ENCODE peak calls at places on chromosomes 4 and X, in ten cellular contexts. B is MG63, G is Daoy, K is iris pigment epithelial cell, N is nucleus accumbens, O is HCT116, E is left colon, U is Kasumi-1, J is lower lobe of right lung, Q is IMR-90. R is an unnamed sample.

GRCh38 chr4:149987330-149987751 is 90.9 kb upstream of the DCLK2 start:
- DNase-seq in B (no peak), G (no peak), K (peak; percentile 20), N (no peak), O (no peak), E (no peak), U (no peak), J (no peak), Q (no peak), R (no peak)

GRCh38 chrX:80578518-80579105 is 158.4 kb downstream of the TENT5D start:
- DNase-seq in B (no peak), G (no peak), K (peak; percentile 21), N (no peak), O (peak; percentile 10), E (no peak), U (peak; percentile 43), J (no peak), Q (peak; percentile 6), R (no peak)

GRCh38 chr4:139243448-139244365 is 36.3 kb downstream of the MGARP start:
- DNase-seq in B (peak; percentile 82), G (peak; percentile 80), K (peak; percentile 99), N (no peak), O (no peak), E (no peak), U (no peak), J (no peak), Q (peak; percentile 99), R (peak; percentile 36)

GRCh38 chrX:3697701-3698279 is 15.7 kb downstream of the PRKX start:
- DNase-seq in B (no peak), G (peak; percentile 87), K (peak; percentile 74), N (peak; percentile 10), O (no peak), E (no peak), U (no peak), J (no peak), Q (peak; percentile 42), R (peak; percentile 17)

GRCh38 chr4:184309241-184310170 is 91.8 kb upstream of the ENPP6 start:
- DNase-seq in B (no peak), G (no peak), K (no peak), N (peak; percentile 14), O (no peak), E (no peak), U (no peak), J (no peak), Q (no peak), R (peak; percentile 2)

GRCh38 chr4:153748378-153748777 is 11.4 kb downstream of the RNF175 start:
- DNase-seq in B (peak; percentile 65), G (peak; percentile 61), K (peak; percentile 80), N (no peak), O (no peak), E (no peak), U (peak; percentile 32), J (no peak), Q (peak; percentile 38), R (peak; percentile 31)

GRCh38 chrX:153635788-153636668 is 11.0 kb upstream of the DUSP9 start:
- DNase-seq in B (peak; percentile 31), G (peak; percentile 62), K (no peak), N (no peak), O (no peak), E (peak; percentile 54), U (peak; percentile 54), J (no peak), Q (no peak), R (no peak)

GRCh38 chr4:173182403-173182802 is 13.8 kb downstream of the GALNT7 start:
- DNase-seq in B (peak; percentile 66), G (peak; percentile 54), K (peak; percentile 84), N (no peak), O (peak; percentile 72), E (no peak), U (no peak), J (no peak), Q (peak; percentile 88), R (no peak)

GRCh38 chrX:19886888-19887531 is 390 bp downstream of the SH3KBP1 start:
- DNase-seq in B (peak; percentile 31), G (peak; percentile 23), K (no peak), N (no peak), O (no peak), E (peak; percentile 39), U (no peak), J (peak; percentile 51), Q (no peak), R (no peak)

GRCh38 chr4:83109480-83110221 is 4.9 kb downstream of the PLAC8 start:
- DNase-seq in B (peak; percentile 45), G (peak; percentile 29), K (peak; percentile 30), N (no peak), O (no peak), E (peak; percentile 64), U (peak; percentile 64), J (peak; percentile 66), Q (peak; percentile 3), R (peak; percentile 18)

GRCh38 chr4:113844369-113844768 is 82.8 kb upstream of the CAMK2D start:
- DNase-seq in B (no peak), G (no peak), K (no peak), N (no peak), O (no peak), E (no peak), U (no peak), J (no peak), Q (no peak), R (no peak)

GRCh38 chrX:48958635-48959094 is 1.3 kb upstream of the OTUD5 start:
- DNase-seq in B (peak; percentile 76), G (peak; percentile 63), K (peak; percentile 64), N (peak; percentile 25), O (no peak), E (peak; percentile 48), U (peak; percentile 32), J (no peak), Q (peak; percentile 66), R (peak; percentile 6)

GRCh38 chr4:66766557-66766956 is 778.7 kb downstream of the CENPC start:
- DNase-seq in B (no peak), G (no peak), K (no peak), N (no peak), O (no peak), E (no peak), U (no peak), J (no peak), Q (no peak), R (no peak)

GRCh38 chrX:44260609-44261008 is 82.9 kb downstream of the EFHC2 start:
- DNase-seq in B (no peak), G (no peak), K (no peak), N (no peak), O (no peak), E (no peak), U (no peak), J (no peak), Q (no peak), R (no peak)

GRCh38 chrX:49675075-49675719 is 20.6 kb downstream of the PAGE1 start:
- DNase-seq in B (no peak), G (no peak), K (no peak), N (no peak), O (no peak), E (no peak), U (no peak), J (no peak), Q (no peak), R (no peak)

GRCh38 chr4:183287309-183287659 is 32.8 kb downstream of the CLDN22 start:
- DNase-seq in B (no peak), G (no peak), K (no peak), N (no peak), O (no peak), E (no peak), U (no peak), J (no peak), Q (no peak), R (no peak)

GRCh38 chr4:169270810-169271691 is at the start of gene SH3RF1:
- DNase-seq in B (peak; percentile 88), G (peak; percentile 82), K (peak; percentile 90), N (peak; percentile 77), O (no peak), E (peak; percentile 88), U (peak; percentile 68), J (peak; percentile 90), Q (peak; percentile 82), R (peak; percentile 92)

R was measured in prostate gland.